ENCODE peak calls at places on chromosomes 1 and 21, in six cellular contexts. One of them, this sample, is unnamed.

GRCh38 chr1:91763252-91763651 is 122.7 kb downstream of the TGFBR3 start:
- DNase-seq in hepatocyte: no peak
- DNase-seq in fibroblast of mammary gland: peak; percentile 35
- DNase-seq in CD8-positive, alpha-beta memory T cell: no peak
- DNase-seq in HTR-8/SVneo: no peak
- DNase-seq in M059J: no peak
- DNase-seq in this sample: no peak

GRCh38 chr1:30472526-30472925 is 250.9 kb downstream of the MATN1 start:
- DNase-seq in hepatocyte: no peak
- DNase-seq in fibroblast of mammary gland: no peak
- DNase-seq in CD8-positive, alpha-beta memory T cell: no peak
- DNase-seq in HTR-8/SVneo: no peak
- DNase-seq in M059J: no peak
- DNase-seq in this sample: no peak

GRCh38 chr1:203860396-203860951 is 925 bp upstream of the SNRPE start:
- DNase-seq in hepatocyte: peak; percentile 36
- DNase-seq in fibroblast of mammary gland: peak; percentile 54
- DNase-seq in CD8-positive, alpha-beta memory T cell: no peak
- DNase-seq in HTR-8/SVneo: no peak
- DNase-seq in M059J: peak; percentile 92
- DNase-seq in this sample: peak; percentile 65

GRCh38 chr1:5198328-5198727 is 543.9 kb downstream of the AJAP1 start:
- DNase-seq in hepatocyte: no peak
- DNase-seq in fibroblast of mammary gland: no peak
- DNase-seq in CD8-positive, alpha-beta memory T cell: no peak
- DNase-seq in HTR-8/SVneo: no peak
- DNase-seq in M059J: peak; percentile 3
- DNase-seq in this sample: no peak

GRCh38 chr1:150967936-150968335 is 6.7 kb downstream of the CERS2 start:
- DNase-seq in hepatocyte: no peak
- DNase-seq in fibroblast of mammary gland: no peak
- DNase-seq in CD8-positive, alpha-beta memory T cell: no peak
- DNase-seq in HTR-8/SVneo: no peak
- DNase-seq in M059J: no peak
- DNase-seq in this sample: no peak

GRCh38 chr1:215228193-215228592 is 145.7 kb downstream of the KCNK2 start:
- DNase-seq in hepatocyte: no peak
- DNase-seq in fibroblast of mammary gland: no peak
- DNase-seq in CD8-positive, alpha-beta memory T cell: no peak
- DNase-seq in HTR-8/SVneo: no peak
- DNase-seq in M059J: no peak
- DNase-seq in this sample: no peak

GRCh38 chr21:30058928-30059327 is 107.7 kb downstream of the CLDN17 start:
- DNase-seq in hepatocyte: no peak
- DNase-seq in fibroblast of mammary gland: no peak
- DNase-seq in CD8-positive, alpha-beta memory T cell: no peak
- DNase-seq in HTR-8/SVneo: no peak
- DNase-seq in M059J: no peak
- DNase-seq in this sample: no peak

GRCh38 chr1:90579212-90579802 is 137.8 kb downstream of the BARHL2 start:
- DNase-seq in hepatocyte: peak; percentile 53
- DNase-seq in fibroblast of mammary gland: peak; percentile 46
- DNase-seq in CD8-positive, alpha-beta memory T cell: no peak
- DNase-seq in HTR-8/SVneo: peak; percentile 27
- DNase-seq in M059J: peak; percentile 41
- DNase-seq in this sample: peak; percentile 62

GRCh38 chr1:44707959-44708831 is 22.8 kb downstream of the RNU5D-1 start:
- DNase-seq in hepatocyte: peak; percentile 57
- DNase-seq in fibroblast of mammary gland: peak; percentile 79
- DNase-seq in CD8-positive, alpha-beta memory T cell: no peak
- DNase-seq in HTR-8/SVneo: no peak
- DNase-seq in M059J: peak; percentile 28
- DNase-seq in this sample: peak; percentile 60

GRCh38 chr1:20484526-20485462 is 1.2 kb downstream of the CAMK2N1 start:
- DNase-seq in hepatocyte: peak; percentile 42
- DNase-seq in fibroblast of mammary gland: no peak
- DNase-seq in CD8-positive, alpha-beta memory T cell: no peak
- DNase-seq in HTR-8/SVneo: no peak
- DNase-seq in M059J: peak; percentile 23
- DNase-seq in this sample: peak; percentile 35

GRCh38 chr1:205012416-205013140 is 30.4 kb upstream of the CNTN2 start:
- DNase-seq in hepatocyte: no peak
- DNase-seq in fibroblast of mammary gland: no peak
- DNase-seq in CD8-positive, alpha-beta memory T cell: no peak
- DNase-seq in HTR-8/SVneo: no peak
- DNase-seq in M059J: no peak
- DNase-seq in this sample: no peak

GRCh38 chr1:112317556-112317955 is 78.5 kb upstream of the CTTNBP2NL start:
- DNase-seq in hepatocyte: peak; percentile 20
- DNase-seq in fibroblast of mammary gland: no peak
- DNase-seq in CD8-positive, alpha-beta memory T cell: no peak
- DNase-seq in HTR-8/SVneo: no peak
- DNase-seq in M059J: no peak
- DNase-seq in this sample: no peak

GRCh38 chr1:34885405-34886247 is 26.1 kb upstream of the SMIM12 start:
- DNase-seq in hepatocyte: peak; percentile 65
- DNase-seq in fibroblast of mammary gland: peak; percentile 19
- DNase-seq in CD8-positive, alpha-beta memory T cell: peak; percentile 34
- DNase-seq in HTR-8/SVneo: no peak
- DNase-seq in M059J: no peak
- DNase-seq in this sample: peak; percentile 13

GRCh38 chr1:67280696-67281095 is 27.0 kb upstream of the IL12RB2 start:
- DNase-seq in hepatocyte: no peak
- DNase-seq in fibroblast of mammary gland: no peak
- DNase-seq in CD8-positive, alpha-beta memory T cell: no peak
- DNase-seq in HTR-8/SVneo: no peak
- DNase-seq in M059J: no peak
- DNase-seq in this sample: no peak

GRCh38 chr1:19398309-19398760 is 86.2 kb downstream of the SLC66A1 start:
- DNase-seq in hepatocyte: peak; percentile 58
- DNase-seq in fibroblast of mammary gland: peak; percentile 99
- DNase-seq in CD8-positive, alpha-beta memory T cell: no peak
- DNase-seq in HTR-8/SVneo: peak; percentile 46
- DNase-seq in M059J: peak; percentile 97
- DNase-seq in this sample: peak; percentile 94

GRCh38 chr21:38544681-38545080 is 46.4 kb upstream of the ERG start:
- DNase-seq in hepatocyte: peak; percentile 40
- DNase-seq in fibroblast of mammary gland: peak; percentile 43
- DNase-seq in CD8-positive, alpha-beta memory T cell: no peak
- DNase-seq in HTR-8/SVneo: no peak
- DNase-seq in M059J: peak; percentile 76
- DNase-seq in this sample: peak; percentile 51

GRCh38 chr1:223811634-223812101 is 34.1 kb downstream of the TP53BP2 start:
- DNase-seq in hepatocyte: no peak
- DNase-seq in fibroblast of mammary gland: peak; percentile 61
- DNase-seq in CD8-positive, alpha-beta memory T cell: no peak
- DNase-seq in HTR-8/SVneo: peak; percentile 23
- DNase-seq in M059J: peak; percentile 60
- DNase-seq in this sample: peak; percentile 65

GRCh38 chr1:119316870-119317416 is 51.6 kb upstream of the HAO2 start:
- DNase-seq in hepatocyte: no peak
- DNase-seq in fibroblast of mammary gland: no peak
- DNase-seq in CD8-positive, alpha-beta memory T cell: no peak
- DNase-seq in HTR-8/SVneo: no peak
- DNase-seq in M059J: no peak
- DNase-seq in this sample: no peak

GRCh38 chr1:150017206-150017750 is 6.8 kb upstream of the OTUD7B start:
- DNase-seq in hepatocyte: peak; percentile 66
- DNase-seq in fibroblast of mammary gland: no peak
- DNase-seq in CD8-positive, alpha-beta memory T cell: no peak
- DNase-seq in HTR-8/SVneo: no peak
- DNase-seq in M059J: no peak
- DNase-seq in this sample: no peak

GRCh38 chr1:155175927-155176371 is 2.3 kb downstream of the TRIM46 start:
- DNase-seq in hepatocyte: no peak
- DNase-seq in fibroblast of mammary gland: no peak
- DNase-seq in CD8-positive, alpha-beta memory T cell: no peak
- DNase-seq in HTR-8/SVneo: no peak
- DNase-seq in M059J: no peak
- DNase-seq in this sample: no peak

GRCh38 chr1:57188169-57188568 is 222.4 kb upstream of the C8B start:
- DNase-seq in hepatocyte: no peak
- DNase-seq in fibroblast of mammary gland: peak; percentile 40
- DNase-seq in CD8-positive, alpha-beta memory T cell: no peak
- DNase-seq in HTR-8/SVneo: no peak
- DNase-seq in M059J: no peak
- DNase-seq in this sample: no peak

This sample was measured in ELR.